ENCODE peak calls at places on chromosomes 2 and 18, in seven cellular contexts. K is CD4-positive, alpha-beta T cell; O is right cardiac atrium; Y is cardiac muscle cell; Q is PC-3; T is fibroblast of lung; M is ovary. B is an unnamed sample. For H3K27me3, the result is how much of the 10 kb centered on the place peaks cover.

GRCh38 chr2:61328707-61329251 is 142.1 kb downstream of the USP34 start:
- DNase-seq in Y (no peak), Q (peak), T (no peak), O (no peak), M (no peak), K (no peak), B (no peak)

GRCh38 chr2:128346291-128346690 is 27.6 kb upstream of the HS6ST1 start:
- DNase-seq in Q (no peak), Y (no peak), M (peak), T (no peak), K (no peak), O (no peak), B (no peak)

GRCh38 chr2:190838492-190838910 is 42.1 kb upstream of the GLS start:
- DNase-seq in Q (peak), M (no peak), K (no peak), Y (peak), O (no peak), T (peak), B (no peak)

GRCh38 chr2:28274911-28275685 is 117.6 kb upstream of the FOSL2 start:
- DNase-seq in M (no peak), Y (peak), O (peak), Q (peak), T (peak), K (no peak), B (peak)

GRCh38 chr18:48455555-48456478 is 46.6 kb upstream of the ZBTB7C start:
- DNase-seq in T (peak), K (peak), M (no peak), Q (peak), O (no peak), Y (peak), B (no peak)

GRCh38 chr2:219125225-219125885 is 35.3 kb downstream of the NHEJ1 start:
- DNase-seq in Y (peak), K (no peak), O (peak), M (peak), T (peak), Q (peak), B (peak)

GRCh38 chr2:207283356-207283755 is 117.6 kb upstream of the KLF7 start:
- DNase-seq in T (no peak), Q (no peak), M (no peak), K (no peak), O (peak), Y (peak), B (peak)

GRCh38 chr2:168767258-168767657 is 35.2 kb upstream of the NOSTRIN start:
- DNase-seq in M (no peak), Y (no peak), O (no peak), T (no peak), K (no peak), Q (peak), B (no peak)

GRCh38 chr2:32947484-32948143 is 861 bp downstream of the LTBP1 start:
- DNase-seq in T (peak), M (peak), Y (peak), Q (peak), K (no peak), O (peak), B (peak)

GRCh38 chr18:66795011-66795410 is 191.1 kb upstream of the CDH19 start:
- DNase-seq in Y (peak), M (no peak), T (peak), Q (no peak), O (no peak), K (no peak), B (no peak)

DNA sequence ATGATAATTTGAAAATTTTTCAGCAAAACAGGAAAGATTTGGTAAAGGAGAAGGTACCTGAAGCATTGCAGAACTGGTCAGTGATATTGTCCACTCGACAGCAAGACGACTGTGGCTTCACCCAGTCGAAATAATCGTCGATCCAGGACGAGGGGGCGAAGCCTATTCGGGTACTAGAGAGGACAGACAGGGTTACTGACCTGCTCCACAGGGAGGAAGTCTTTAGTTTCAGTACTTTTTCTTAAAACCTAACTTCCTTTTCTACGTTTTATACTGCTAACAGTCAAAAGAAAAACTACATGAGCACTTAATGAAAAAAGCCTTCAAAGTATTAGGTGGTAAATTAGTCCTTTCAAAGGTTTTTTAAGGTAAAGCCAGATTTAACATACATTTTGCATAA is 36.0 kb downstream of the RMC1 start:
- DNase-seq in K (no peak), O (no peak), M (no peak), Q (no peak), Y (no peak), T (no peak), B (no peak)
- H3K27me3 ChIP-seq in K (under half), O (under half), M (under half), Q (under half), Y (under half), T (under half), B (under half)

GRCh38 chr2:296354-296753 is 8.5 kb upstream of the ALKAL2 start:
- DNase-seq in M (no peak), Q (no peak), T (no peak), K (no peak), Y (no peak), O (no peak), B (no peak)

GRCh38 chr2:289362-290089 is 1.6 kb upstream of the ALKAL2 start:
- DNase-seq in Q (peak), T (peak), Y (peak), O (peak), M (peak), K (no peak), B (no peak)

GRCh38 chr2:290090-290722 is 2.3 kb upstream of the ALKAL2 start:
- DNase-seq in Y (peak), O (peak), Q (peak), K (peak), M (peak), T (peak), B (peak)

DNA sequence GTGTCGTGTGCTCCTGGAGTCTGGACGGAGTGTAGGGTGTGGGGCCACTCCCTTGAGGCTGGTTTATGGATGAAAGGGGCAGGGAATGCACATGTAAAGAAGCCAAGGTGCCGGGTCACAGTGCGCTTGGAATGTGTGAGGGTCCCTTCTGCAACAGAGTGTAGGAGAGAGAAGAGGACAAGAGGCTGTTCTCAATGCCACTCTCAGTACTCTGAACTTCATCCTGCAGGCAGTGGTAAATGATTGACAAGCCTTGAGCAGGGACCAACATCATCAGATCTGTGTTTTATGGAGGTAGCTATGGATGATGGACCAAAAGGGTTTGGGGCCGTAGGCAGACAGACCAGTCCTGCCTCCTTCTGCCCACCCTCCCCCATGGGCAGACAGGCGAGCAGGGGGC is 7.2 kb upstream of the ALKAL2 start:
- DNase-seq in M (no peak), O (no peak), K (no peak), Q (no peak), Y (no peak), T (no peak), B (no peak)
- H3K27me3 ChIP-seq in M (under half), O (under half), K (under half), Q (under half), Y (half or more), T (under half), B (under half)

GRCh38 chr2:113122364-113122763 is 5.0 kb upstream of the IL1RN start:
- DNase-seq in T (no peak), Y (no peak), Q (no peak), O (no peak), K (no peak), M (no peak), B (no peak)
- H3K27me3 ChIP-seq in T (under half), Y (under half), Q (under half), O (under half), K (under half), M (under half), B (under half)

DNA sequence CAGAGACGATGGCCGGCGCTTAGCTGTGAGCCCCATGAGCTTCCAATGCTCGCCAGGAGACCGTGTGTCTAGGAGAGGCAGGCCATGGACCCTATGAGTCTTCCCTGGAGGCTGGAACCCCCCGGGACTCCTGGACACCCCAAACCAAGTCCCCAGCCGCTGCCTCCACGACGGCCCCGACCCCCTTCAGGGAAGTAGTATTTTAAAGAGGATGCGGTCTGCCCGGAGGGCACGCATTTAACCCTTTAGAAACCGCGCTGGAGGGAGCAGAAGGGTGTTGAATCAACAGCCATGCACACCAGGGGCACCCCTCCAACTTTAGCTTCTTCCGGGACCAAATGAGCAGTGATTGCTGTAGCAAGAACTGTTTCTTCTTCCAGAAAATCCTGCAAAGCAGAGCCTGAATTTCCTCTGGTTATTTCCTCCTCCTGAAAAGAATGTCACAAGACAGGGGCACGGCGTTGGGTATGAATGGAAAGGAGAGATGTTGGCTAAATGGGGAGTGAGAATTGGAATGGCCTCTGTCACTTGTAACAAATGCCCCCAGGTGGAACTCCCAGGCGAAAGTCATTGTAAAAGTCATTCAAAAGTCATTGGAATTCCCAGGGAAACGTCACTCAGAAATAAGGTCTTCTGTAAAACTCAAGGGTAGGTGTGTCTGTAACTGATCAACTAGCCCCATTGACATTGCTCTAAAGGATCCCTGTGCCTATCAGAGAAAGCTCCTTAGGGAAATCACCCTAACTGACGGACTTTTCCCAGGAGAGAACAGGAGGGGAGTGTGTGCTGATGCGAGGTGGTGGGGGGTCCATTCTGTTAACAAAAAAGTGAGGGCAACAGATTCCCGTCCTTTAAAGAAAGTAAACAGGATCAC is 5.8 kb upstream of the GBX2 start:
- DNase-seq in Y (no peak), T (no peak), M (no peak), O (no peak), K (no peak), Q (no peak), B (no peak)
- H3K27me3 ChIP-seq in Y (half or more), T (half or more), M (under half), O (under half), K (half or more), Q (under half), B (under half)

DNA sequence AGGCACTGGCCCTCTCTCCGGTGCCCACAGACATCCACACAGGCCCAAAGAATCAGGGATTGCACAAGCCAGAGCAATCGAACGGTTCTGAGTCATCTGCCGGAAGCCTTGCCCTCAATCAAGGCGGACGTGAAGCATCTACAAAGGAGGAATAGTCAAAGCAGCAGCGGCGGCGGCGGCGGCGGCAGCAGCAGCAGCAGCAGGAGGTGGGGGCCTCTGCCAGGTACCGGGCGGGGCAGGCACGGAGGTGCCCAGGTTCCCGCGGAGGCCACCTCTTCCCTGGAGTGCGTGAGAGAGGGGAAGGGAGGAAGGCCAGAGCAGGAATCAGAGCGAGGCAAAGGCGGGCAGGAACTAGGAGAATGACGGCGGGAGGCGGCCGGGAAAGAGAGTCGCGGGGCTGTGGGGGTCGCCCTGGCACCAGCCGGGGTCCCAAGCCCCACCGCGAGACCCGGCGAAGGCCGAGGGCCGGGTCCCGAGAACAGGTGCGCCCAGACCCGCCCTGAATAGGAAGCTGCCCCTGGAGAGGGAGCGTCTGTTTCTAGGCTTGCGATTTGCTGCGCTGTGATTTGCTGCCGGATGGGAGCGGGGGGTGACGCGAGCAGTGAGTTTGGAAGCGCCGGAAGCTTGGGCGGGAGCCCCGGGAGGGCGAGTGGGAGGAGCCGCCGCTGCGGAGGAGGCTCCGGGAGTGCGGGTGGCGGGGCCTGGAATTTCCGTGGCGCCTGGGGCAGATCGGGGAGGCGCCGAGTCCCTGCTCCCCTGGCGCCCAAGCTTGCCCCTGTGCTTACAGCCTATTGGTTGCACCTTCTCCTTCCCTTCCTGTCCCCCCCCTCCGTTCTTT is at the start of gene SERPINB8:
- DNase-seq in T (peak), K (peak), M (peak), Q (peak), Y (peak), O (peak), B (peak)
- H3K27me3 ChIP-seq in T (under half), K (under half), M (under half), Q (under half), Y (under half), O (under half), B (under half)

GRCh38 chr2:176184749-176185148 is 3.7 kb upstream of the HOXD1 start:
- DNase-seq in O (no peak), Y (no peak), Q (no peak), K (no peak), M (no peak), T (no peak), B (no peak)
- H3K27me3 ChIP-seq in O (under half), Y (half or more), Q (under half), K (half or more), M (under half), T (under half), B (under half)

GRCh38 chr2:44954902-44955592 is 13.5 kb downstream of the SIX3 start:
- DNase-seq in O (no peak), T (no peak), K (no peak), Y (no peak), Q (no peak), M (no peak), B (no peak)

GRCh38 chr2:44952143-44952805 is 10.8 kb downstream of the SIX3 start:
- DNase-seq in Q (peak), Y (peak), K (no peak), O (peak), T (peak), M (no peak), B (peak)

GRCh38 chr2:44954306-44954901 is 12.9 kb downstream of the SIX3 start:
- DNase-seq in K (no peak), O (no peak), T (no peak), Q (no peak), Y (no peak), M (no peak), B (peak)

GRCh38 chr2:44952806-44953685 is 11.5 kb downstream of the SIX3 start:
- DNase-seq in Q (no peak), K (no peak), O (no peak), M (no peak), T (no peak), Y (no peak), B (no peak)

DNA sequence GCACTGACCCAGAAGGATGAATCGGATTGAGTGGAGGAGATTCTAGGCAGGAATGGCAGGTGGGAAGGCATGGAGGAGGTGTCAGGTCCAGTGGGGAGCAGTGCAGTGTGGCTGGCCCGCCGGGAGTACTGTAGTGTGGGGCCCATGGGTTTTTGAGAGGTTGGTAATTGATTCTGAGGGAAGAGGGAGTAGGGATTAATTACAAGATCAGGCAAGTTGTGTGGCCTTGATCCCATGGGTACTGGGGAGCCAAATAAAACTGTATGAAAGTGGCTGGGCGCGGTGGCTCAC is 12.1 kb downstream of the SIX3 start:
- DNase-seq in O (no peak), T (no peak), Q (no peak), M (no peak), Y (no peak), K (no peak), B (peak)
- H3K27me3 ChIP-seq in O (under half), T (half or more), Q (under half), M (under half), Y (half or more), K (half or more), B (half or more)